ENCODE peak calls at places on chromosomes 16 and 17, in nine cellular contexts. K is AG04449; V is effector memory CD4-positive, alpha-beta T cell; F is stimulated activated CD8-positive, alpha-beta memory T cell treated with anti-CD3 and anti-CD28 coated beads, Interleukin-7, amount 100 ng/mL, for 1 hour; L is tibial artery; S is B cell; D is NCI-H69; G is midbrain; C is hypothalamus. B is an unnamed sample.

GRCh38 chr17:67289174-67289876 is 44.3 kb upstream of the HELZ start:
- DNase-seq in K (no peak), V (no peak), F (no peak), L (peak), S (no peak), D (peak), G (peak), C (peak), B (peak)

GRCh38 chr16:13419589-13419988 is 500.4 kb upstream of the ERCC4 start:
- DNase-seq in K (no peak), V (no peak), F (no peak), L (no peak), S (no peak), D (no peak), G (no peak), C (no peak), B (no peak)

GRCh38 chr17:17504341-17505140 is 8.3 kb upstream of the RASD1 start:
- DNase-seq in K (no peak), V (no peak), F (no peak), L (no peak), S (no peak), D (no peak), G (no peak), C (no peak), B (no peak)

GRCh38 chr17:83075270-83075880 is 4.0 kb upstream of the METRNL start:
- DNase-seq in K (no peak), V (no peak), F (no peak), L (no peak), S (no peak), D (peak), G (no peak), C (no peak), B (no peak)

GRCh38 chr17:61201211-61201610 is 198.4 kb upstream of the TBX2 start:
- DNase-seq in K (peak), V (no peak), F (no peak), L (no peak), S (no peak), D (no peak), G (no peak), C (no peak), B (no peak)

GRCh38 chr16:50497592-50497991 is 50.6 kb upstream of the NKD1 start:
- DNase-seq in K (peak), V (no peak), F (no peak), L (no peak), S (no peak), D (no peak), G (no peak), C (no peak), B (no peak)

GRCh38 chr16:17803625-17804410 is 333.1 kb upstream of the XYLT1 start:
- DNase-seq in K (peak), V (no peak), F (no peak), L (no peak), S (no peak), D (no peak), G (no peak), C (no peak), B (no peak)

GRCh38 chr17:35068249-35068648 is 4.7 kb upstream of the RFFL start:
- DNase-seq in K (no peak), V (no peak), F (no peak), L (no peak), S (no peak), D (no peak), G (no peak), C (no peak), B (no peak)

GRCh38 chr16:11780988-11781680 is 15.9 kb downstream of the ZC3H7A start:
- DNase-seq in K (no peak), V (no peak), F (no peak), L (no peak), S (no peak), D (peak), G (no peak), C (no peak), B (no peak)

GRCh38 chr16:55384848-55385247 is 60.8 kb downstream of the IRX6 start:
- DNase-seq in K (no peak), V (no peak), F (no peak), L (no peak), S (no peak), D (no peak), G (no peak), C (no peak), B (no peak)

GRCh38 chr16:75252946-75253911 is 1.8 kb upstream of the BCAR1 start:
- DNase-seq in K (peak), V (no peak), F (no peak), L (peak), S (no peak), D (no peak), G (peak), C (no peak), B (no peak)

GRCh38 chr17:16286947-16287562 is 66.2 kb downstream of the CENPV start:
- DNase-seq in K (no peak), V (no peak), F (no peak), L (peak), S (peak), D (no peak), G (no peak), C (no peak), B (no peak)

GRCh38 chr16:57469046-57469445 is 6.6 kb downstream of the POLR2C start:
- DNase-seq in K (no peak), V (no peak), F (no peak), L (no peak), S (no peak), D (no peak), G (no peak), C (no peak), B (no peak)

GRCh38 chr16:81608515-81609209 is 164.1 kb downstream of the CMIP start:
- DNase-seq in K (no peak), V (no peak), F (no peak), L (no peak), S (peak), D (no peak), G (peak), C (no peak), B (no peak)